ENCODE peak calls at places on chromosomes 5 and 9, in five cellular contexts. One of them, this sample, is unnamed.

GRCh38 chr9:122220673-122221222 is 8.0 kb downstream of the LHX6 start:
- DNase-seq in small intestine: no peak
- DNase-seq in CD8-positive, alpha-beta T cell: no peak
- DNase-seq in EL: no peak
- DNase-seq in hypothalamus: no peak
- DNase-seq in this sample: no peak

GRCh38 chr5:42944989-42945388 is 95.1 kb downstream of the ANXA2R start:
- DNase-seq in small intestine: no peak
- DNase-seq in CD8-positive, alpha-beta T cell: no peak
- DNase-seq in hypothalamus: no peak
- DNase-seq in EL: peak; percentile 90
- DNase-seq in this sample: no peak

GRCh38 chr5:89005990-89006389 is 123.0 kb upstream of the MEF2C start:
- DNase-seq in EL: no peak
- DNase-seq in small intestine: no peak
- DNase-seq in hypothalamus: no peak
- DNase-seq in CD8-positive, alpha-beta T cell: no peak
- DNase-seq in this sample: no peak

GRCh38 chr5:1008451-1009358 is at the start of gene NKD2:
- DNase-seq in small intestine: no peak
- DNase-seq in EL: no peak
- DNase-seq in CD8-positive, alpha-beta T cell: peak; percentile 42
- DNase-seq in hypothalamus: peak; percentile 27
- DNase-seq in this sample: peak; percentile 10

GRCh38 chr9:5851445-5851844 is 18.5 kb upstream of the ERMP1 start:
- DNase-seq in EL: no peak
- DNase-seq in CD8-positive, alpha-beta T cell: peak; percentile 39
- DNase-seq in hypothalamus: no peak
- DNase-seq in small intestine: peak; percentile 54
- DNase-seq in this sample: peak; percentile 21

GRCh38 chr9:37339945-37340344 is 82.6 kb upstream of the GRHPR start:
- DNase-seq in CD8-positive, alpha-beta T cell: no peak
- DNase-seq in hypothalamus: no peak
- DNase-seq in EL: no peak
- DNase-seq in small intestine: peak; percentile 21
- DNase-seq in this sample: no peak

GRCh38 chr5:55570026-55570425 is 35.3 kb upstream of the PLPP1 start:
- DNase-seq in hypothalamus: no peak
- DNase-seq in CD8-positive, alpha-beta T cell: no peak
- DNase-seq in EL: peak; percentile 45
- DNase-seq in small intestine: no peak
- DNase-seq in this sample: no peak

GRCh38 chr5:41871866-41872265 is 1.6 kb upstream of the OXCT1 start:
- DNase-seq in CD8-positive, alpha-beta T cell: no peak
- DNase-seq in EL: peak; percentile 24
- DNase-seq in small intestine: no peak
- DNase-seq in hypothalamus: peak; percentile 3
- DNase-seq in this sample: no peak

GRCh38 chr5:157506981-157507780 is 47.2 kb downstream of the NIPAL4 start:
- DNase-seq in hypothalamus: no peak
- DNase-seq in CD8-positive, alpha-beta T cell: no peak
- DNase-seq in small intestine: peak; percentile 52
- DNase-seq in EL: no peak
- DNase-seq in this sample: peak; percentile 77

GRCh38 chr5:112933651-112934365 is 11.8 kb upstream of the REEP5 start:
- DNase-seq in small intestine: no peak
- DNase-seq in EL: peak; percentile 71
- DNase-seq in hypothalamus: no peak
- DNase-seq in CD8-positive, alpha-beta T cell: no peak
- DNase-seq in this sample: no peak

GRCh38 chr9:113621309-113621791 is 157.8 kb downstream of the RGS3 start:
- DNase-seq in small intestine: no peak
- DNase-seq in hypothalamus: no peak
- DNase-seq in CD8-positive, alpha-beta T cell: no peak
- DNase-seq in EL: peak; percentile 97
- DNase-seq in this sample: peak; percentile 25

GRCh38 chr5:176812269-176813259 is 2.2 kb downstream of the UNC5A start:
- DNase-seq in EL: peak; percentile 45
- DNase-seq in hypothalamus: peak; percentile 45
- DNase-seq in CD8-positive, alpha-beta T cell: no peak
- DNase-seq in small intestine: no peak
- DNase-seq in this sample: no peak

GRCh38 chr5:178435321-178436238 is 154.6 kb downstream of the COL23A1 start:
- DNase-seq in small intestine: no peak
- DNase-seq in hypothalamus: no peak
- DNase-seq in CD8-positive, alpha-beta T cell: no peak
- DNase-seq in EL: no peak
- DNase-seq in this sample: no peak

GRCh38 chr5:111685969-111686368 is 71.0 kb downstream of the NREP start:
- DNase-seq in small intestine: no peak
- DNase-seq in CD8-positive, alpha-beta T cell: no peak
- DNase-seq in hypothalamus: no peak
- DNase-seq in EL: peak; percentile 18
- DNase-seq in this sample: no peak

GRCh38 chr5:144203750-144204596 is 33.3 kb downstream of the KCTD16 start:
- DNase-seq in EL: peak; percentile 71
- DNase-seq in small intestine: peak; percentile 58
- DNase-seq in hypothalamus: peak; percentile 4
- DNase-seq in CD8-positive, alpha-beta T cell: peak; percentile 24
- DNase-seq in this sample: peak; percentile 12

GRCh38 chr9:93254061-93254481 is 70.1 kb downstream of the WNK2 start:
- DNase-seq in hypothalamus: no peak
- DNase-seq in EL: no peak
- DNase-seq in CD8-positive, alpha-beta T cell: no peak
- DNase-seq in small intestine: no peak
- DNase-seq in this sample: no peak

GRCh38 chr5:61357745-61358144 is 25.7 kb downstream of the ZSWIM6 start:
- DNase-seq in CD8-positive, alpha-beta T cell: peak; percentile 29
- DNase-seq in hypothalamus: no peak
- DNase-seq in small intestine: no peak
- DNase-seq in EL: no peak
- DNase-seq in this sample: no peak

GRCh38 chr9:132647806-132648205 is 22.0 kb downstream of the DDX31 start:
- DNase-seq in hypothalamus: no peak
- DNase-seq in CD8-positive, alpha-beta T cell: no peak
- DNase-seq in EL: peak; percentile 50
- DNase-seq in small intestine: no peak
- DNase-seq in this sample: no peak

GRCh38 chr5:96150007-96150406 is 188.4 kb upstream of the ELL2 start:
- DNase-seq in small intestine: no peak
- DNase-seq in hypothalamus: no peak
- DNase-seq in CD8-positive, alpha-beta T cell: no peak
- DNase-seq in EL: no peak
- DNase-seq in this sample: no peak

This sample was measured in transverse colon.